ENCODE peak calls at places on chromosome 22, in seven cellular contexts. Z is stomach, B is right atrium auricular region, T is Peyer's patch, J is dorsolateral prefrontal cortex, K is suprapubic skin, L is brain microvascular endothelial cell. F is an unnamed sample.

GRCh38 chr22:39954584-39955055 is 5.6 kb upstream of the TMA7B start:
- DNase-seq in K (no peak), T (no peak), Z (no peak), J (no peak), B (no peak), L (peak; percentile 89), F (no peak)

GRCh38 chr22:43582394-43582793 is 170.6 kb downstream of the MPPED1 start:
- DNase-seq in T (no peak), K (no peak), L (no peak), J (no peak), B (no peak), Z (no peak), F (no peak)

GRCh38 chr22:35043251-35043931 is 22.6 kb upstream of the ISX start:
- DNase-seq in L (no peak), K (no peak), Z (no peak), B (no peak), T (no peak), J (no peak), F (peak; percentile 32)

GRCh38 chr22:28183078-28183870 is 264.2 kb upstream of the PITPNB start:
- DNase-seq in J (no peak), Z (peak; percentile 27), B (no peak), T (no peak), L (no peak), K (no peak), F (no peak)

GRCh38 chr22:43955883-43956286 is 643 bp downstream of the SAMM50 start:
- DNase-seq in K (no peak), Z (no peak), L (no peak), J (no peak), B (no peak), T (peak; percentile 27), F (no peak)

GRCh38 chr22:49632199-49633009 is 195.3 kb downstream of the BRD1 start:
- DNase-seq in L (peak; percentile 33), K (no peak), Z (peak; percentile 55), J (peak; percentile 73), T (no peak), B (no peak), F (peak; percentile 98)

GRCh38 chr22:27919943-27920755 is 1.1 kb upstream of the PITPNB start:
- DNase-seq in B (peak; percentile 64), L (peak; percentile 46), T (no peak), Z (no peak), K (no peak), J (no peak), F (peak; percentile 63)

GRCh38 chr22:50674606-50675552 is 2.3 kb downstream of the SHANK3 start:
- DNase-seq in L (no peak), Z (peak; percentile 71), J (peak; percentile 48), K (peak; percentile 81), T (peak; percentile 11), B (peak; percentile 52), F (peak; percentile 99)

GRCh38 chr22:41544671-41545476 is 604 bp upstream of the POLR3H start:
- DNase-seq in T (no peak), B (no peak), L (no peak), J (no peak), Z (no peak), K (no peak), F (no peak)
- H3K4me3 ChIP-seq in T (peak overlapping the region; percentile 78), B (peak overlapping the region; percentile 77), L (peak overlapping the region; percentile 34), J (peak overlapping the region; percentile 68), Z (peak overlapping the region; percentile 72), K (peak overlapping the region; percentile 83), F (no peak overlapping the region)

GRCh38 chr22:22181515-22181959 is 63.0 kb upstream of the VPREB1 start:
- DNase-seq in Z (no peak), L (no peak), K (no peak), B (no peak), J (no peak), T (no peak), F (no peak)
- H3K27me3 ChIP-seq in Z (peaks cover 83% of the 10 kb centered on the region), L (peaks cover 32% of the 10 kb centered on the region), K (peaks cover 51% of the 10 kb centered on the region), B (no peaks in the 10 kb centered on the region), J (no peaks in the 10 kb centered on the region), T (no peaks in the 10 kb centered on the region), F (peaks cover 96% of the 10 kb centered on the region)

DNA sequence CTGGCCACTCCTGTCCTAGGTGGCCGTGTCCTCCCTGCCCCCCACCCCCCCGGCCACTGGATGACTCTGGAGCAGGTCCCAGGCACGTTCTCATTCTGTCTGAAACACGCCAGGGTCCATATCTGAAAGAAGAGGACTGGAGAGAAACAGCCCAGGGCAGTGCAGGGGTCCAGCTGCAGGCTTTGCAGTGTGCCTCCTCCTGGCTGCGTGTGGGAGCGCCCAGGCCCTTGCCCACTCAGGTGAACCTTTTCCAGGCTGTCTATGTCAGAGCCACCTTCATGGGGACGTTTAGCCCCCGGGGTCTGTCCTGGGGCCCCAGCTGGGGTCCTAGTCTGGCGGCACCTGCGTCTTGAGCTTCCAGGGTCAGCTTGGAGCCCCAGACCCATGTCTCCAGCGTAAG is 15.6 kb downstream of the GRAMD4 start:
- DNase-seq in B (no peak), J (no peak), T (no peak), Z (no peak), L (no peak), K (no peak), F (peak; percentile 87)
- H3K4me3 ChIP-seq in B (no peak overlapping the region), J (no peak overlapping the region), T (no peak overlapping the region), Z (no peak overlapping the region), L (no peak overlapping the region), K (no peak overlapping the region), F (no peak overlapping the region)

GRCh38 chr22:19716041-19716828 is 1.9 kb downstream of the SEPTIN5 start:
- DNase-seq in Z (no peak), L (no peak), J (no peak), B (no peak), K (no peak), T (no peak), F (peak; percentile 55)

GRCh38 chr22:19714320-19715252 is at the start of gene SEPTIN5:
- DNase-seq in L (no peak), Z (no peak), J (no peak), B (no peak), T (no peak), K (no peak), F (peak; percentile 82)

GRCh38 chr22:19713650-19714319 is 518 bp upstream of the SEPTIN5 start:
- DNase-seq in J (no peak), L (no peak), T (no peak), B (no peak), K (no peak), Z (no peak), F (peak; percentile 91)

GRCh38 chr22:19716829-19717105 is 2.5 kb downstream of the SEPTIN5 start:
- DNase-seq in L (no peak), B (no peak), T (no peak), Z (no peak), K (no peak), J (no peak), F (no peak)

DNA sequence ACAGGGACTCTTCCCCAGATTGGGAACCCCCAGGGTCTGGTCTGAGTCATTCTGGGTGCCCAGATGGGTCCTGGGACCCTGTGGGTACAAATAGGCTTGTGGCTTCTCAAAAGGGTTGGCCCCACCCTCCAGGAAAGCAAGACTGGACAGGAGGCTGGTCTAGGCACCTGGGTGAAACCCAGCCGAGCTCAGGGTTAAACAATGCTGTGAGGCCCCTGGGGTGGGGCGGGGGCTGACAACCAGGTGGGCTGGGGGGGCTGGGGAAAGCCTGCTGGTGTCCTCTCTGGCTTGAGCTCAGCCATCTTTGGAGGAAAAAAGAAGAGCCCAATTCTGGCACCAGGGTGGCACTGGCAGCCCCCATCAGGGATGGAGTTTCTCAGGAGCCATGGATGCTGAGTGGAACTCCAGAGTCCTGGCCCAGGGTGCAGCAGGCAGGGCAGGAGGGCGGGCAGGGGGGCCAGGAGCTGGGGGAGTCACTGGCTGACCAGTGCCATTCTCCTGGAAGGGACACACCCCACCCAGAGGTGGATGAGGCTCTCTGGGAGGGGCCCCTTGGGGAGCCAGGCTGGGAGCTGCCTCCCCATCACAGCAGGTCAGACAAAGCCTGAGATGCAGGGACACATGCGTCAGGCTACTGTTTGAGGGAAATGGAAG is 1.1 kb downstream of the SEPTIN5 start:
- DNase-seq in J (no peak), Z (no peak), K (no peak), L (no peak), B (no peak), T (no peak), F (peak; percentile 55)
- H3K27me3 ChIP-seq in J (no peaks in the 10 kb centered on the region), Z (peaks cover 67% of the 10 kb centered on the region), K (peaks cover 15% of the 10 kb centered on the region), L (no peaks in the 10 kb centered on the region), B (no peaks in the 10 kb centered on the region), T (no peaks in the 10 kb centered on the region), F (peaks cover 42% of the 10 kb centered on the region)

GRCh38 chr22:23565288-23565941 is 14.7 kb downstream of the IGLL1 start:
- DNase-seq in J (no peak), B (no peak), Z (no peak), K (no peak), L (no peak), T (no peak), F (peak; percentile 87)
- H3K4me3 ChIP-seq in J (peak overlapping the region; percentile 34), B (peak overlapping the region; percentile 34), Z (peak overlapping the region; percentile 51), K (peak overlapping the region; percentile 51), L (no peak overlapping the region), T (peak overlapping the region; percentile 22), F (peak overlapping the region; percentile 48)

F was measured in H7.